ENCODE peak calls at places on chromosomes 13 and 19, in six cellular contexts. One of them, this sample, is unnamed.
A peak's percentile ranks its signal among the peaks of the same experiment; 100 is the strongest.

GRCh38 chr13:46386426-46386995 is 541 bp downstream of the RUBCNL start:
- DNase-seq in IMR-90: no peak
- DNase-seq in body of pancreas: no peak
- DNase-seq in esophagus squamous epithelium: no peak
- DNase-seq in ovary: no peak
- DNase-seq in colonic mucosa: no peak
- DNase-seq in this sample: no peak

GRCh38 chr13:93173656-93174055 is 53.0 kb upstream of the GPC6 start:
- DNase-seq in colonic mucosa: no peak
- DNase-seq in esophagus squamous epithelium: no peak
- DNase-seq in IMR-90: peak; percentile 4
- DNase-seq in ovary: no peak
- DNase-seq in body of pancreas: no peak
- DNase-seq in this sample: no peak

GRCh38 chr13:24184265-24184841 is 23.8 kb downstream of the SPATA13 start:
- DNase-seq in esophagus squamous epithelium: no peak
- DNase-seq in body of pancreas: peak; percentile 56
- DNase-seq in ovary: no peak
- DNase-seq in IMR-90: no peak
- DNase-seq in colonic mucosa: peak; percentile 45
- DNase-seq in this sample: no peak

GRCh38 chr19:19661675-19662251 is 1.7 kb downstream of the ATP13A1 start:
- DNase-seq in colonic mucosa: no peak
- DNase-seq in ovary: no peak
- DNase-seq in body of pancreas: no peak
- DNase-seq in IMR-90: no peak
- DNase-seq in esophagus squamous epithelium: no peak
- DNase-seq in this sample: no peak

GRCh38 chr13:113457510-113457909 is 4.2 kb upstream of the ADPRHL1 start:
- DNase-seq in body of pancreas: no peak
- DNase-seq in ovary: no peak
- DNase-seq in IMR-90: no peak
- DNase-seq in colonic mucosa: no peak
- DNase-seq in esophagus squamous epithelium: no peak
- DNase-seq in this sample: no peak

GRCh38 chr13:24683370-24683769 is 3.2 kb downstream of the ATP12A start:
- DNase-seq in IMR-90: no peak
- DNase-seq in ovary: no peak
- DNase-seq in body of pancreas: no peak
- DNase-seq in esophagus squamous epithelium: no peak
- DNase-seq in colonic mucosa: no peak
- DNase-seq in this sample: no peak

GRCh38 chr19:35847911-35848310 is 4.4 kb downstream of the NPHS1 start:
- DNase-seq in ovary: no peak
- DNase-seq in esophagus squamous epithelium: no peak
- DNase-seq in body of pancreas: no peak
- DNase-seq in colonic mucosa: no peak
- DNase-seq in IMR-90: no peak
- DNase-seq in this sample: no peak

GRCh38 chr13:42001580-42001979 is 40.7 kb upstream of the VWA8 start:
- DNase-seq in body of pancreas: no peak
- DNase-seq in ovary: peak; percentile 59
- DNase-seq in IMR-90: peak; percentile 93
- DNase-seq in colonic mucosa: no peak
- DNase-seq in esophagus squamous epithelium: no peak
- DNase-seq in this sample: no peak

GRCh38 chr19:6038634-6039405 is 60.9 kb upstream of the RANBP3 start:
- DNase-seq in ovary: no peak
- DNase-seq in body of pancreas: no peak
- DNase-seq in IMR-90: peak; percentile 66
- DNase-seq in colonic mucosa: no peak
- DNase-seq in esophagus squamous epithelium: no peak
- DNase-seq in this sample: no peak

GRCh38 chr19:48623556-48624066 is 4.3 kb downstream of the SPHK2 start:
- DNase-seq in esophagus squamous epithelium: no peak
- DNase-seq in IMR-90: no peak
- DNase-seq in ovary: peak; percentile 19
- DNase-seq in colonic mucosa: no peak
- DNase-seq in body of pancreas: no peak
- DNase-seq in this sample: no peak

GRCh38 chr13:81988542-81988941 is 1647.6 kb upstream of the SPRY2 start:
- DNase-seq in body of pancreas: no peak
- DNase-seq in esophagus squamous epithelium: no peak
- DNase-seq in IMR-90: no peak
- DNase-seq in colonic mucosa: no peak
- DNase-seq in ovary: no peak
- DNase-seq in this sample: no peak

GRCh38 chr19:6378036-6378435 is 2.3 kb upstream of the PSPN start:
- DNase-seq in ovary: no peak
- DNase-seq in colonic mucosa: no peak
- DNase-seq in esophagus squamous epithelium: no peak
- DNase-seq in IMR-90: peak; percentile 41
- DNase-seq in body of pancreas: no peak
- DNase-seq in this sample: no peak

GRCh38 chr19:49361438-49362047 is 673 bp downstream of the TEAD2 start:
- DNase-seq in IMR-90: peak; percentile 80
- DNase-seq in body of pancreas: peak; percentile 87
- DNase-seq in esophagus squamous epithelium: no peak
- DNase-seq in colonic mucosa: peak; percentile 88
- DNase-seq in ovary: peak; percentile 94
- DNase-seq in this sample: peak; percentile 86

GRCh38 chr13:77337159-77337558 is 10.3 kb upstream of the MYCBP2 start:
- DNase-seq in body of pancreas: no peak
- DNase-seq in colonic mucosa: no peak
- DNase-seq in IMR-90: no peak
- DNase-seq in esophagus squamous epithelium: no peak
- DNase-seq in ovary: no peak
- DNase-seq in this sample: no peak

GRCh38 chr13:29454931-29455481 is 140.5 kb downstream of the SLC7A1 start:
- DNase-seq in esophagus squamous epithelium: no peak
- DNase-seq in ovary: no peak
- DNase-seq in body of pancreas: no peak
- DNase-seq in colonic mucosa: no peak
- DNase-seq in IMR-90: peak; percentile 7
- DNase-seq in this sample: no peak

GRCh38 chr19:52935434-52935833 is 12.2 kb upstream of the ZNF888 start:
- DNase-seq in body of pancreas: no peak
- DNase-seq in colonic mucosa: no peak
- DNase-seq in IMR-90: peak; percentile 58
- DNase-seq in ovary: no peak
- DNase-seq in esophagus squamous epithelium: no peak
- DNase-seq in this sample: no peak

GRCh38 chr19:21022996-21023395 is 2.5 kb downstream of the ZNF430 start:
- DNase-seq in colonic mucosa: no peak
- DNase-seq in esophagus squamous epithelium: no peak
- DNase-seq in body of pancreas: no peak
- DNase-seq in IMR-90: peak; percentile 66
- DNase-seq in ovary: no peak
- DNase-seq in this sample: no peak

GRCh38 chr13:71290963-71291937 is 575.8 kb downstream of the DACH1 start:
- DNase-seq in esophagus squamous epithelium: no peak
- DNase-seq in IMR-90: peak; percentile 1
- DNase-seq in body of pancreas: peak; percentile 63
- DNase-seq in ovary: peak; percentile 28
- DNase-seq in colonic mucosa: no peak
- DNase-seq in this sample: no peak

GRCh38 chr19:18373892-18374629 is 11.9 kb upstream of the GDF15 start:
- DNase-seq in colonic mucosa: peak; percentile 83
- DNase-seq in ovary: peak; percentile 93
- DNase-seq in body of pancreas: peak; percentile 96
- DNase-seq in esophagus squamous epithelium: peak; percentile 69
- DNase-seq in IMR-90: peak; percentile 99
- DNase-seq in this sample: peak; percentile 92
- H3K27ac ChIP-seq in colonic mucosa: peak overlapping the region; percentile 73
- H3K27ac ChIP-seq in ovary: peak overlapping the region; percentile 77
- H3K27ac ChIP-seq in body of pancreas: peak overlapping the region; percentile 90
- H3K27ac ChIP-seq in esophagus squamous epithelium: peak overlapping the region; percentile 83
- H3K27ac ChIP-seq in IMR-90: peak overlapping the region; percentile 95
- H3K27ac ChIP-seq in this sample: peak overlapping the region; percentile 61

GRCh38 chr19:41620171-41620570 is 6.7 kb downstream of the CEACAM4 start:
- DNase-seq in colonic mucosa: no peak
- DNase-seq in IMR-90: no peak
- DNase-seq in esophagus squamous epithelium: no peak
- DNase-seq in ovary: no peak
- DNase-seq in body of pancreas: no peak
- DNase-seq in this sample: no peak
- TF ChIP-seq CTCF in colonic mucosa: no peak
- TF ChIP-seq CTCF in IMR-90: no peak
- TF ChIP-seq CTCF in esophagus squamous epithelium: no peak
- TF ChIP-seq CTCF in ovary: no peak
- TF ChIP-seq CTCF in body of pancreas: no peak
- TF ChIP-seq CTCF in this sample: no peak

GRCh38 chr19:46696052-46696451 is 20.9 kb downstream of the PRKD2 start:
- DNase-seq in colonic mucosa: no peak
- DNase-seq in IMR-90: no peak
- DNase-seq in esophagus squamous epithelium: no peak
- DNase-seq in body of pancreas: no peak
- DNase-seq in ovary: no peak
- DNase-seq in this sample: no peak

GRCh38 chr19:46697142-46697960 is 19.6 kb downstream of the PRKD2 start:
- DNase-seq in esophagus squamous epithelium: no peak
- DNase-seq in IMR-90: peak; percentile 49
- DNase-seq in ovary: peak; percentile 93
- DNase-seq in colonic mucosa: peak; percentile 97
- DNase-seq in body of pancreas: peak; percentile 85
- DNase-seq in this sample: peak; percentile 85

GRCh38 chr19:46700704-46701103 is 16.2 kb downstream of the PRKD2 start:
- DNase-seq in body of pancreas: no peak
- DNase-seq in IMR-90: no peak
- DNase-seq in esophagus squamous epithelium: no peak
- DNase-seq in ovary: no peak
- DNase-seq in colonic mucosa: no peak
- DNase-seq in this sample: no peak

GRCh38 chr19:46693760-46694159 is 23.2 kb downstream of the PRKD2 start:
- DNase-seq in IMR-90: no peak
- DNase-seq in ovary: no peak
- DNase-seq in esophagus squamous epithelium: no peak
- DNase-seq in colonic mucosa: no peak
- DNase-seq in body of pancreas: no peak
- DNase-seq in this sample: no peak

DNA sequence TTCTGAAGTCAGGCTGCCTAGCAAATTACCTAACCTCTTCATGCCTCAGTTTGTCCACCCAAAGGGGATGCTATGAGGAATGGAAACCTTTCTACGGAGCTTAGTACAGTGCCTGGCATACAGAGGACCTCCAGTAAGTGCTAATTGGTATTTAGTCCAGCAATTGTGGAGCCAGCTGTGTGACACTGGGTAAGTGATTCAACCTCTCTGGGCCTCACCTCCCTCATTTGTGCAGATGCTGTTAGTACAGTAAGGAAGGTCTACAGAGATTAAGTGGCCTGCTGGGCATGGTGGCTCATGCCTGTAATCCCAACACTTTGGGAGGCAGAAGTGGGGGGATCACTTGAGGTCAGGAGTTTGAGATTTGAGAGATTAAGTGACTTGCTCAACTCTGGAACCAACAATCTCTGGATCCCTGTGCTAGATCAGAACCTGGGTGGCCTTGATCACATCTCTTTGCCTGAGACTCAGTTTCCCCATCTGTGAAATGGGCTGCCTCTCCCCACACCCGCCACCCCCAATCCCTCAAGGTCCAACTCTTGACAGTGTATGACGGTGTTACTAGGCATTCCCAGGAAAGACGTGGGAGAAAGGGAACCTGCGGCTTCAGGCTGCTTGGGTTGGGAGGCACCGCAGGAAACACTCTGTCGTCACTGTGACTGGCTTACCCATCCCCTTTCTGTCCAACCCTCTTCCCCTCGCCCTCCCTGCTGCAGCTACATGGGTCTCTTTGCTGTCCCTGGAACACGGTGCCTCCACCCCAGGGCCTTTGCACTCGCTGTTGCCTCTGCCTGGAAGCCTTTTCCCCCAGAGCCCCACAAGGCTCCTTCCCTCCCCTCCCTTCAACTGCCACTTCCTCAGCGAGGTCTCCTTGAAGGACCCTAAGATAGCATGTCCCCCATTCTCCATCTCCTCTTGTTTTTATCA is 18.3 kb downstream of the PRKD2 start:
- DNase-seq in esophagus squamous epithelium: no peak
- DNase-seq in body of pancreas: no peak
- DNase-seq in ovary: no peak
- DNase-seq in IMR-90: no peak
- DNase-seq in colonic mucosa: no peak
- DNase-seq in this sample: no peak
- H3K27ac ChIP-seq in esophagus squamous epithelium: no peak overlapping the region
- H3K27ac ChIP-seq in body of pancreas: no peak overlapping the region
- H3K27ac ChIP-seq in ovary: no peak overlapping the region
- H3K27ac ChIP-seq in IMR-90: no peak overlapping the region
- H3K27ac ChIP-seq in colonic mucosa: no peak overlapping the region
- H3K27ac ChIP-seq in this sample: no peak overlapping the region

DNA sequence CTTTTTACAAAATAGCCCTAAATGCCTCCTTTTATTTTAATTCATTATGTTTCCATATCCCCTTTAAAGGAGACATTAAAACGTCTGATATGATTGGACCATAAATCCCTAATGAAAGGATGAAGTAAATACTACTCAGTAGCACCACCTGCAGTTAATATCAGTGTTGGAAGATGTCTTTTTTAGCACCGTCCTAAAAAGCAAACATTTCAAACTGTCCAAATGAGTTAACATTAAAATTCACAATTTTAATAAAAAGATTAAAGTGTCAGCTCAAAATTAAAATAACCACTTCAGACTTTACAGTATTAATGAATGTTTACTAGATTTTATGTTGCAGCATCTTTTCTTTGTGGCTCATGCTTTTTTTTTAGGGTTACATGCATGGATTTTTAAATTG is 12.3 kb downstream of the ZNF507 start:
- DNase-seq in colonic mucosa: no peak
- DNase-seq in ovary: no peak
- DNase-seq in IMR-90: no peak
- DNase-seq in body of pancreas: no peak
- DNase-seq in esophagus squamous epithelium: no peak
- DNase-seq in this sample: no peak
- TF ChIP-seq CTCF in colonic mucosa: no peak
- TF ChIP-seq CTCF in ovary: no peak
- TF ChIP-seq CTCF in IMR-90: peak; percentile 25
- TF ChIP-seq CTCF in body of pancreas: peak; percentile 21
- TF ChIP-seq CTCF in esophagus squamous epithelium: no peak
- TF ChIP-seq CTCF in this sample: no peak